ENCODE peak calls at places on chromosomes 3 and 15, in seven cellular contexts. U is neural progenitor cell; F is SW480; D is NCI-H345; A is naive thymus-derived CD8-positive, alpha-beta T cell; G is coronary artery; V is GM12892. L is an unnamed sample.

GRCh38 chr15:70494861-70495571 is 268.3 kb downstream of the UACA start:
- DNase-seq in U (peak), F (peak), D (no peak), A (no peak), G (no peak), V (no peak), L (no peak)

GRCh38 chr3:138975366-138975765 is 28.3 kb downstream of the FOXL2NB start:
- DNase-seq in U (no peak), F (no peak), D (no peak), A (no peak), G (no peak), V (no peak), L (no peak)

GRCh38 chr3:177426151-177426904 is 229.0 kb upstream of the TBL1XR1 start:
- DNase-seq in U (no peak), F (no peak), D (no peak), A (no peak), G (no peak), V (no peak), L (no peak)

GRCh38 chr3:140399853-140400252 is 278.0 kb upstream of the TRIM42 start:
- DNase-seq in U (no peak), F (no peak), D (no peak), A (no peak), G (no peak), V (no peak), L (no peak)

GRCh38 chr15:80240261-80240660 is 11.8 kb downstream of the CTXND1 start:
- DNase-seq in U (no peak), F (no peak), D (no peak), A (no peak), G (peak), V (no peak), L (no peak)

GRCh38 chr3:185820973-185821758 is 3.7 kb downstream of the IGF2BP2 start:
- DNase-seq in U (peak), F (peak), D (no peak), A (no peak), G (no peak), V (no peak), L (no peak)

GRCh38 chr3:158765518-158766205 is 33.4 kb upstream of the RARRES1 start:
- DNase-seq in U (no peak), F (no peak), D (no peak), A (no peak), G (no peak), V (no peak), L (no peak)

GRCh38 chr3:156764761-156765160 is 61.4 kb upstream of the LEKR1 start:
- DNase-seq in U (no peak), F (no peak), D (no peak), A (no peak), G (no peak), V (no peak), L (no peak)

L was measured in GM23338.